ENCODE peak calls at places on chromosomes 16 and 17, in seven cellular contexts. G is CD8-positive, alpha-beta memory T cell; V is lung; C is tibial artery; E is A673; W is A549; B is upper lobe of right lung. J is an unnamed sample. For H3K4me1, the result is how much of the 10 kb centered on the place peaks cover.

GRCh38 chr17:63151981-63152523 is 186.0 kb downstream of the TANC2 start:
- DNase-seq in W (no peak), V (no peak), G (no peak), B (no peak), E (no peak), C (no peak), J (no peak)

GRCh38 chr17:78338860-78339259 is 21.0 kb downstream of the SOCS3 start:
- DNase-seq in E (no peak), C (no peak), W (no peak), B (no peak), V (no peak), G (no peak), J (no peak)

GRCh38 chr17:6567528-6568185 is 11.3 kb upstream of the PITPNM3 start:
- DNase-seq in G (no peak), E (peak), W (no peak), B (peak), C (no peak), V (peak), J (no peak)

GRCh38 chr16:13552062-13552959 is 367.6 kb upstream of the ERCC4 start:
- DNase-seq in W (no peak), V (no peak), E (no peak), G (no peak), C (no peak), B (no peak), J (peak)

GRCh38 chr16:20865420-20866126 is 34.6 kb downstream of the DCUN1D3 start:
- DNase-seq in B (no peak), E (no peak), G (no peak), W (peak), C (no peak), V (no peak), J (no peak)

GRCh38 chr17:78780335-78780734 is 1.7 kb downstream of the CYTH1 start:
- DNase-seq in G (no peak), W (no peak), E (no peak), V (no peak), C (no peak), B (peak), J (no peak)

GRCh38 chr17:348692-349425 is 3.7 kb downstream of the RPH3AL start:
- DNase-seq in W (peak), C (no peak), B (peak), V (peak), G (no peak), E (no peak), J (no peak)

GRCh38 chr16:25155553-25156460 is 44.3 kb downstream of the LCMT1 start:
- DNase-seq in W (no peak), C (no peak), V (no peak), E (no peak), G (no peak), B (no peak), J (no peak)

GRCh38 chr17:28763804-28764266 is 20.0 kb downstream of the TRAF4 start:
- DNase-seq in W (peak), C (peak), V (peak), B (no peak), G (peak), E (peak), J (peak)

GRCh38 chr16:14409563-14409962 is 220.5 kb downstream of the PARN start:
- DNase-seq in E (no peak), B (no peak), G (no peak), V (no peak), W (peak), C (peak), J (peak)

GRCh38 chr16:65409505-65409904 is 287.6 kb upstream of the CDH11 start:
- DNase-seq in B (no peak), V (no peak), C (no peak), W (no peak), E (no peak), G (no peak), J (no peak)

GRCh38 chr16:12228607-12229499 is 252.3 kb downstream of the SNX29 start:
- DNase-seq in C (no peak), V (no peak), E (peak), W (peak), B (no peak), G (no peak), J (peak)

GRCh38 chr17:27109346-27109745 is 184.6 kb upstream of the WSB1 start:
- DNase-seq in C (no peak), E (peak), V (no peak), G (no peak), W (no peak), B (no peak), J (no peak)

GRCh38 chr16:64974381-64974780 is 147.5 kb downstream of the CDH11 start:
- DNase-seq in B (no peak), E (peak), G (no peak), V (no peak), W (no peak), C (no peak), J (no peak)

GRCh38 chr16:30731411-30731810 is 16.8 kb upstream of the PHKG2 start:
- DNase-seq in G (no peak), E (no peak), W (no peak), V (no peak), C (no peak), B (no peak), J (no peak)

GRCh38 chr17:50662632-50663225 is 28.0 kb downstream of the ABCC3 start:
- DNase-seq in B (no peak), G (no peak), V (no peak), E (no peak), C (no peak), W (no peak), J (no peak)

GRCh38 chr16:56190903-56191806 is at the start of gene GNAO1:
- DNase-seq in W (peak), V (no peak), E (peak), G (peak), B (peak), C (peak), J (peak)

GRCh38 chr17:2347805-2348685 is 10.7 kb downstream of the SGSM2 start:
- DNase-seq in E (peak), G (no peak), B (peak), C (no peak), W (peak), V (no peak), J (no peak)

GRCh38 chr17:80694992-80695912 is 150.6 kb downstream of the RPTOR start:
- DNase-seq in C (no peak), V (no peak), G (no peak), E (no peak), W (no peak), B (no peak), J (no peak)

GRCh38 chr17:72024457-72024856 is 96.4 kb upstream of the SOX9 start:
- DNase-seq in V (no peak), B (no peak), W (no peak), C (no peak), G (no peak), E (no peak), J (no peak)

GRCh38 chr16:86030116-86030515 is 131.2 kb downstream of the IRF8 start:
- DNase-seq in G (no peak), C (peak), V (no peak), E (no peak), W (no peak), B (peak), J (no peak)

GRCh38 chr17:4043862-4044261 is 79.6 kb upstream of the ATP2A3 start:
- DNase-seq in W (no peak), C (no peak), B (no peak), E (no peak), G (peak), V (no peak), J (no peak)

GRCh38 chr17:65888649-65889048 is 303.3 kb downstream of the CEP112 start:
- DNase-seq in E (no peak), W (no peak), G (no peak), V (no peak), C (no peak), B (no peak), J (no peak)

GRCh38 chr16:35252356-35252936 is 1793.0 kb downstream of the TP53TG3F start:
- DNase-seq in V (no peak), W (no peak), B (no peak), E (no peak), G (no peak), C (no peak), J (no peak)

GRCh38 chr16:75048051-75048450 is 49.2 kb downstream of the ZNRF1 start:
- DNase-seq in E (no peak), V (no peak), B (no peak), W (no peak), G (no peak), C (no peak), J (no peak)

GRCh38 chr16:65314246-65315003 is 192.6 kb upstream of the CDH11 start:
- DNase-seq in G (no peak), E (no peak), V (no peak), C (no peak), B (no peak), W (no peak), J (no peak)

GRCh38 chr16:66199189-66199588 is 167.3 kb upstream of the CDH5 start:
- DNase-seq in G (no peak), V (peak), W (no peak), E (no peak), B (no peak), C (no peak), J (no peak)

GRCh38 chr17:27540300-27541105 is 84.3 kb downstream of the KSR1 start:
- DNase-seq in W (peak), V (peak), C (peak), B (peak), E (no peak), G (no peak), J (peak)

GRCh38 chr16:64534180-64534780 is 587.6 kb downstream of the CDH11 start:
- DNase-seq in W (no peak), V (no peak), B (no peak), C (no peak), E (no peak), G (no peak), J (no peak)

GRCh38 chr17:81322271-81323082 is 27.4 kb upstream of the SLC38A10 start:
- DNase-seq in V (no peak), C (no peak), B (no peak), E (peak), G (peak), W (peak), J (peak)

GRCh38 chr17:80063815-80064585 is 27.6 kb downstream of the CCDC40 start:
- DNase-seq in V (peak), E (no peak), W (peak), B (peak), C (peak), G (no peak), J (peak)

GRCh38 chr17:76444518-76445311 is 8.2 kb downstream of the UBE2O start:
- DNase-seq in E (peak), V (no peak), C (no peak), G (no peak), W (no peak), B (no peak), J (peak)

GRCh38 chr17:76449126-76449525 is 3.8 kb downstream of the UBE2O start:
- DNase-seq in W (no peak), C (no peak), B (no peak), V (no peak), G (no peak), E (no peak), J (no peak)

GRCh38 chr17:76445697-76446448 is 7.1 kb downstream of the UBE2O start:
- DNase-seq in W (no peak), G (no peak), B (no peak), V (no peak), E (no peak), C (no peak), J (no peak)

GRCh38 chr17:76447931-76448652 is 4.9 kb downstream of the UBE2O start:
- DNase-seq in E (no peak), G (no peak), W (no peak), C (no peak), B (no peak), V (no peak), J (no peak)

GRCh38 chr17:76446449-76447231 is 6.3 kb downstream of the UBE2O start:
- DNase-seq in V (peak), G (no peak), C (no peak), W (peak), E (no peak), B (no peak), J (peak)
- H3K4me1 ChIP-seq in V (under half), G (under half), C (under half), W (half or more), E (half or more), B (under half), J (half or more)

GRCh38 chr16:82634955-82635610 is 8.3 kb downstream of the CDH13 start:
- DNase-seq in C (no peak), W (no peak), E (no peak), V (no peak), G (no peak), B (no peak), J (no peak)

GRCh38 chr16:82631701-82632685 is 5.2 kb downstream of the CDH13 start:
- DNase-seq in B (no peak), W (peak), G (no peak), C (no peak), V (no peak), E (no peak), J (no peak)

GRCh38 chr16:82636958-82637357 is 10.2 kb downstream of the CDH13 start:
- DNase-seq in B (no peak), V (no peak), G (no peak), E (no peak), W (no peak), C (no peak), J (no peak)

GRCh38 chr16:82636485-82636884 is 9.7 kb downstream of the CDH13 start:
- DNase-seq in W (no peak), C (no peak), E (no peak), G (no peak), B (no peak), V (no peak), J (no peak)

GRCh38 chr16:82633964-82634600 is 7.3 kb downstream of the CDH13 start:
- DNase-seq in B (no peak), V (no peak), G (no peak), E (no peak), C (no peak), W (no peak), J (peak)
- H3K4me3 ChIP-seq in B (no peak), V (no peak), G (no peak), E (no peak), C (no peak), W (no peak), J (no peak)

DNA sequence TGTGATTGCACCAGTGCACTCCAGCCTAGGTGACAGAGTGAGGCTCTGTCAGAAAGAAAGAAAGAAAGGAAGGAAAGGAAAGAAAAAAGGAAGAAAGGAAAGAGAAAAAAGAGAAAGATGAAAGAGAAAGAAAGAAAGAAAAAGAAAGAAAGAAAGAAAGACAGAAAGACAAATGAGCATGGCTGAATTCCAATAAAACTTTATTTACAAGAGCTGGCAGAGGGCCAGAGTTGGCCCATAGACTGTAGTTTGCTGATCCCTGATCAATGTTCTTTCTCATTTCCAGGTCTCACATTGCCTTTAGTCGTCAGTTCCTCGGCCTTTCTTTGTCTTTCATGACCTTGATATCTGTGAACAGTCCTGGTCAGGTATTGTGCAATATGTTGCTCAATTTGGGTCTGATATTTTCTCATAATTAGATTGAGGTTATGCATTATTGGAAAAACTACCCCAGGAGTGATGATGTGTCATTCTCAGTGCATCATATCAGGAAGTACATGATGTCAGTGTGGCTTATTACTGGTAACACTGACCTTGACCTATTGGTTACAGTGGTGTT is 68.5 kb upstream of the MED9 start:
- DNase-seq in G (no peak), W (no peak), E (no peak), C (no peak), B (no peak), V (no peak), J (no peak)
- H3K4me1 ChIP-seq in G (under half), W (under half), E (under half), C (under half), B (under half), V (under half), J (under half)

DNA sequence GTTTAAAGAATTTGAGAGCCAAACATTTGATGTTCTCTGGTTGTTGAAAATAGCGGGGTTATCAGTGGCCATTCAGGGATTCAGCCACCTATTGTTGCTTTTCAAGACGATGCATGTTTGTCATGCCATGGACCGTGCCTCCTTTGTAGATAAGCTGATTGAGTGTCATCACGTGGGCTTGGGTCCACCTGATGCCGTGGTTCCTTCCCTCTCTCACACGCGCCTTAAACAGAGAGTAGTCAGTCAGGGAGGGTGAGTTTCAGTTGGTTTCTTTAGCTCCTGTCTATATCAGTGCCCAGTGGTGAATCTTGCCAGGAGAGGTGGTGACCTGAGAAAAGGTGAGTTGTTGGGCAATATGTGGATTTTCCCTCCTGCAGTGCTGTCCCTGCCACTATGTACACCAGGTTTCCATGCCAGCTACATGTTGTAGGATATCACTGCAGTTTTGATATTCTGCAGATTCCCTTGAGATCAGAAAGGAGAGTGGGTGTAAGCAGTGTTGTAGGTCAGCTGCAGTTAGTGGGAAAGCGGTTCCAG is 129.7 kb downstream of the LAT start:
- DNase-seq in W (no peak), B (no peak), E (no peak), V (no peak), G (no peak), C (no peak), J (no peak)
- H3K4me3 ChIP-seq in W (no peak), B (no peak), E (no peak), V (no peak), G (no peak), C (no peak), J (no peak)

GRCh38 chr16:2474877-2475412 is at the start of gene TBC1D24:
- DNase-seq in E (peak), V (peak), C (peak), G (peak), B (peak), W (peak), J (peak)
- H3K4me1 ChIP-seq in E (under half), V (under half), C (half or more), G (under half), B (under half), W (under half), J (under half)

DNA sequence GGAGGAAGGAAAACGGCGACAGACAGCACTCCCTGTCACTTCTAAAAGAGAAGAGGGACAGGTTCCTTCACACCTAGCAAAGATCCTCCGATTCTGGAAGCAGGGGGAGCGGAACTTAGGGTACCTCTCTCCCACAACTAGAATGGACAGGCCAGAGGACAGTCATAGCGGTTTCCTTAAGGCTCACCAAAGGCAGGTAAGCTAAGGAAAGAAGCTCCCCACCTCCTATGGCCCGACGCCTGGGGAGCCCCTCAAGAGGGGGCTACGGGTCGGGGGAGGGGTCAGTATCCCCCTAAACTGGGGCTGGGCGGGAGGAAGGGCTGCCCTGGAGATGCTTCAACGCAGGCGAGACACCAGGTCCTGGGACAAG is 290 bp downstream of the RAB5C start:
- DNase-seq in W (no peak), E (no peak), C (no peak), B (no peak), G (no peak), V (no peak), J (no peak)
- H3K4me3 ChIP-seq in W (peak), E (peak), C (peak), B (peak), G (peak), V (peak), J (peak)

DNA sequence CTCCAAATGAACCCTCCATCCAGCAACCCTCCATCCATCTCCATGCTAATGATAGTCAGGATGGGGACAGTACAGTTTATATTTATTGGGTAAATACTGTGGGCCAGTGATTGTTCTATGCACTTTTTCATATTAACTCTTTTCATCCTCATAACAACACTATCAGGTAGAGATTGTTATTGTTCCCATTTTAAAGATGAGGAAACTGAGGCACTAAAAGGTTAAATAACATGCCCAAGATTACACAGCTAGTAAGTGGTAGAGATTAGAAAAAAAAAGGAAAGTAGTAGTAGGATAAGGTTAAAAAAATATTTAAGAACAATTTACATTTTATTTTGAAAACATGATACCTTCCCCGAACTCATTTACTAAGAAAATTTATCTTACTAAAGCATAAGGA is 21.9 kb upstream of the SUPT4H1 start:
- DNase-seq in W (no peak), V (no peak), B (no peak), C (no peak), G (no peak), E (no peak), J (no peak)
- H3K4me1 ChIP-seq in W (under half), V (under half), B (under half), C (under half), G (under half), E (under half), J (under half)